ENCODE peak calls at places on chromosomes 7 and 10, in ten cellular contexts. F is activated T-helper 2 cell treated with anti-CD3 and anti-CD28 coated beads, Interferon-gamma antibody, Interleukin-2, Interleukin-4, amounts not matched to agents 10 μg/mL and 5 μg/mL and 100 μg/mL, durations not matched to agents 14 hours and 24 hours and 36 hours; P is neural progenitor cell; B is glomerular endothelial cell; L is Right ventricle myocardium inferior; Z is AML-193; E is M059J; R is CD8-positive, alpha-beta T cell; I is stimulated activated CD4-positive, alpha-beta T cell treated with anti-CD3 and anti-CD28 coated beads, Interleukin-2, amount 100 ng/mL, for 48 hours; C is lung microvascular endothelial cell. Q is an unnamed sample.

GRCh38 chr7:25594122-25594521 is 365.8 kb upstream of the NPVF start:
- DNase-seq in B (no peak), L (no peak), E (no peak), I (no peak), R (no peak), P (no peak), C (no peak), Z (no peak), F (no peak), Q (peak)

GRCh38 chr7:111532625-111533024 is 29.7 kb downstream of the IMMP2L start:
- DNase-seq in Z (no peak), P (no peak), E (no peak), L (no peak), F (no peak), B (no peak), R (no peak), C (no peak), I (no peak), Q (no peak)

GRCh38 chr7:92448185-92448747 is 984 bp downstream of the GATAD1 start:
- DNase-seq in R (peak), I (peak), E (peak), L (no peak), Z (peak), F (peak), C (peak), P (peak), B (peak), Q (peak)

GRCh38 chr7:102426268-102427031 is 6.9 kb upstream of the ORAI2 start:
- DNase-seq in C (no peak), E (no peak), Z (no peak), B (no peak), P (no peak), R (peak), F (peak), I (peak), L (peak), Q (no peak)

GRCh38 chr10:21372651-21373410 is 152.7 kb downstream of the SKIDA1 start:
- DNase-seq in Z (no peak), L (no peak), R (peak), I (peak), B (no peak), E (peak), C (peak), P (no peak), F (peak), Q (peak)

GRCh38 chr7:78013368-78013767 is 214.8 kb downstream of the PHTF2 start:
- DNase-seq in P (no peak), I (no peak), E (no peak), R (no peak), C (no peak), B (no peak), Z (no peak), L (no peak), F (no peak), Q (no peak)

GRCh38 chr10:31374146-31374696 is 55.2 kb downstream of the ZEB1 start:
- DNase-seq in I (no peak), F (no peak), C (peak), B (no peak), P (no peak), R (no peak), E (no peak), L (no peak), Z (no peak), Q (no peak)

GRCh38 chr10:92756233-92757065 is 66.7 kb downstream of the HHEX start:
- DNase-seq in I (no peak), R (no peak), E (peak), P (no peak), C (peak), Z (peak), L (no peak), B (peak), F (no peak), Q (peak)

GRCh38 chr7:25369794-25370193 is 141.5 kb upstream of the NPVF start:
- DNase-seq in I (no peak), C (no peak), E (no peak), Z (no peak), F (no peak), L (peak), B (no peak), P (no peak), R (no peak), Q (no peak)

GRCh38 chr10:107986571-107986970 is 822.1 kb upstream of the SORCS1 start:
- DNase-seq in L (no peak), I (no peak), R (no peak), C (no peak), B (no peak), F (no peak), P (no peak), E (no peak), Z (no peak), Q (no peak)

GRCh38 chr10:93813507-93814465 is 56.0 kb downstream of the LGI1 start:
- DNase-seq in Z (peak), I (peak), E (peak), L (peak), P (peak), C (peak), F (peak), R (no peak), B (no peak), Q (peak)